ENCODE peak calls at places on chromosomes 13 and 19, in four cellular contexts. One of them, this sample, is unnamed.

GRCh38 chr19:9917322-9917721 is 19.0 kb downstream of the OLFM2 start:
- DNase-seq in fibroblast of villous mesenchyme: peak
- DNase-seq in omental fat pad: no peak
- DNase-seq in breast epithelium: no peak
- DNase-seq in this sample: no peak

GRCh38 chr19:6587093-6587820 is 3.7 kb downstream of the CD70 start:
- DNase-seq in fibroblast of villous mesenchyme: no peak
- DNase-seq in omental fat pad: no peak
- DNase-seq in breast epithelium: no peak
- DNase-seq in this sample: no peak

GRCh38 chr13:55069746-55070145 is 2041.1 kb downstream of the OLFM4 start:
- DNase-seq in fibroblast of villous mesenchyme: no peak
- DNase-seq in omental fat pad: no peak
- DNase-seq in breast epithelium: no peak
- DNase-seq in this sample: no peak

GRCh38 chr13:64791373-64791772 is 2438.8 kb downstream of the PCDH9 start:
- DNase-seq in fibroblast of villous mesenchyme: no peak
- DNase-seq in omental fat pad: no peak
- DNase-seq in breast epithelium: no peak
- DNase-seq in this sample: no peak

GRCh38 chr19:55956431-55956830 is 8.8 kb downstream of the NLRP8 start:
- DNase-seq in fibroblast of villous mesenchyme: no peak
- DNase-seq in omental fat pad: no peak
- DNase-seq in breast epithelium: no peak
- DNase-seq in this sample: no peak

GRCh38 chr13:30796833-30797601 is 61.7 kb downstream of the ALOX5AP start:
- DNase-seq in fibroblast of villous mesenchyme: no peak
- DNase-seq in omental fat pad: no peak
- DNase-seq in breast epithelium: peak
- DNase-seq in this sample: no peak

GRCh38 chr19:44684892-44685847 is 13.8 kb upstream of the CEACAM16 start:
- DNase-seq in fibroblast of villous mesenchyme: peak
- DNase-seq in omental fat pad: no peak
- DNase-seq in breast epithelium: no peak
- DNase-seq in this sample: no peak

GRCh38 chr19:585551-586110 is 4.0 kb upstream of the HCN2 start:
- DNase-seq in fibroblast of villous mesenchyme: no peak
- DNase-seq in omental fat pad: no peak
- DNase-seq in breast epithelium: no peak
- DNase-seq in this sample: no peak

GRCh38 chr13:61664821-61665705 is 249.4 kb upstream of the PCDH20 start:
- DNase-seq in fibroblast of villous mesenchyme: no peak
- DNase-seq in omental fat pad: no peak
- DNase-seq in breast epithelium: no peak
- DNase-seq in this sample: no peak

GRCh38 chr19:6769006-6769637 is 1.9 kb upstream of the SH2D3A start:
- DNase-seq in fibroblast of villous mesenchyme: peak
- DNase-seq in omental fat pad: no peak
- DNase-seq in breast epithelium: no peak
- DNase-seq in this sample: no peak

GRCh38 chr13:84400711-84401110 is 518.4 kb upstream of the SLITRK1 start:
- DNase-seq in fibroblast of villous mesenchyme: no peak
- DNase-seq in omental fat pad: no peak
- DNase-seq in breast epithelium: no peak
- DNase-seq in this sample: no peak

GRCh38 chr19:11233073-11233472 is 6.3 kb upstream of the ANGPTL8 start:
- DNase-seq in fibroblast of villous mesenchyme: no peak
- DNase-seq in omental fat pad: no peak
- DNase-seq in breast epithelium: no peak
- DNase-seq in this sample: no peak

DNA sequence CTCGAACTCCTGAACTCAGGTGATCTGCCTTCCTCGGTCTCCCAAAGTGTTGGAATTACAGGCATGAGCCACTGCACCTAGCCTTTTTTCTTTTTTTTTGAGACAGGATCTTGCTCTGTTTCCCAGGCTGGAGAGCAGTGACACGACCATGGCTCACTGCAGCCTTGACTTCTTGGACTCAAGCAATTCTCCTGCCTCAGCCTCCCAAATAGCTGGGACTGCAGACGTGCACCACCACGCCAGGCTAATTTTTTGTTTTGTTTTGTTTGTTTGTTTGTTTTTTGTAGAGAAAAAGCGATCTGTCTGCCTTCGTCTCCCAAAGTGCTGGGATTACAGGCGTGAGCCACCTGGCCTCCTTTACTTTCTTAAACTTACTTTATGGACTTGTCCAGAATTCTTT is 6.5 kb upstream of the SIN3B start:
- DNase-seq in fibroblast of villous mesenchyme: no peak
- DNase-seq in omental fat pad: no peak
- DNase-seq in breast epithelium: no peak
- DNase-seq in this sample: no peak
- TF ChIP-seq CTCF in fibroblast of villous mesenchyme: no peak
- TF ChIP-seq CTCF in omental fat pad: no peak
- TF ChIP-seq CTCF in breast epithelium: no peak
- TF ChIP-seq CTCF in this sample: no peak

GRCh38 chr19:37975071-37975470 is 68.1 kb downstream of the SIPA1L3 start:
- DNase-seq in fibroblast of villous mesenchyme: no peak
- DNase-seq in omental fat pad: no peak
- DNase-seq in breast epithelium: no peak
- DNase-seq in this sample: no peak
- TF ChIP-seq CTCF in fibroblast of villous mesenchyme: no peak
- TF ChIP-seq CTCF in omental fat pad: no peak
- TF ChIP-seq CTCF in breast epithelium: no peak
- TF ChIP-seq CTCF in this sample: no peak

GRCh38 chr19:19404879-19405860 is at the start of gene GATAD2A:
- DNase-seq in fibroblast of villous mesenchyme: peak
- DNase-seq in omental fat pad: peak
- DNase-seq in breast epithelium: peak
- DNase-seq in this sample: peak
- TF ChIP-seq CTCF in fibroblast of villous mesenchyme: peak
- TF ChIP-seq CTCF in omental fat pad: no peak
- TF ChIP-seq CTCF in breast epithelium: no peak
- TF ChIP-seq CTCF in this sample: no peak

GRCh38 chr13:114090476-114090875 is 41.9 kb downstream of the RASA3 start:
- DNase-seq in fibroblast of villous mesenchyme: no peak
- DNase-seq in omental fat pad: peak
- DNase-seq in breast epithelium: no peak
- DNase-seq in this sample: no peak
- TF ChIP-seq CTCF in fibroblast of villous mesenchyme: no peak
- TF ChIP-seq CTCF in omental fat pad: no peak
- TF ChIP-seq CTCF in breast epithelium: no peak
- TF ChIP-seq CTCF in this sample: no peak

GRCh38 chr13:27600712-27601111 is 19.6 kb downstream of the LNX2 start:
- DNase-seq in fibroblast of villous mesenchyme: no peak
- DNase-seq in omental fat pad: no peak
- DNase-seq in breast epithelium: no peak
- DNase-seq in this sample: no peak
- TF ChIP-seq CTCF in fibroblast of villous mesenchyme: no peak
- TF ChIP-seq CTCF in omental fat pad: no peak
- TF ChIP-seq CTCF in breast epithelium: no peak
- TF ChIP-seq CTCF in this sample: no peak

GRCh38 chr13:73230714-73231113 is 171.9 kb downstream of the KLF5 start:
- DNase-seq in fibroblast of villous mesenchyme: no peak
- DNase-seq in omental fat pad: no peak
- DNase-seq in breast epithelium: no peak
- DNase-seq in this sample: no peak
- TF ChIP-seq CTCF in fibroblast of villous mesenchyme: no peak
- TF ChIP-seq CTCF in omental fat pad: no peak
- TF ChIP-seq CTCF in breast epithelium: no peak
- TF ChIP-seq CTCF in this sample: no peak